ENCODE peak calls at places on chromosomes 16 and 17, in ten cellular contexts. F is sigmoid colon, N is cardiac muscle cell, O is AG04450, L is brain microvascular endothelial cell, W is neural progenitor cell, T is heart left ventricle, V is OCI-LY7, A is gastrocnemius medialis, B is caudate nucleus. K is an unnamed sample.

GRCh38 chr16:84272740-84273320 is 21.8 kb upstream of the WFDC1 start:
- DNase-seq in F (no peak), N (no peak), O (no peak), L (no peak), W (no peak), T (no peak), V (no peak), A (no peak), B (no peak), K (no peak)

GRCh38 chr16:27225536-27226360 is 22.4 kb downstream of the KDM8 start:
- DNase-seq in F (no peak), N (no peak), O (no peak), L (no peak), W (no peak), T (no peak), V (peak; percentile 35), A (no peak), B (no peak), K (no peak)

GRCh38 chr16:9318764-9319163 is 227.3 kb downstream of the HAPSTR1 start:
- DNase-seq in F (no peak), N (no peak), O (no peak), L (no peak), W (no peak), T (no peak), V (peak; percentile 2), A (no peak), B (no peak), K (no peak)

GRCh38 chr17:76981545-76982295 is 113.5 kb downstream of the MGAT5B start:
- DNase-seq in F (no peak), N (no peak), O (no peak), L (no peak), W (peak; percentile 88), T (no peak), V (no peak), A (no peak), B (peak; percentile 61), K (no peak)

GRCh38 chr17:21029032-21029431 is 13.8 kb downstream of the USP22 start:
- DNase-seq in F (no peak), N (peak; percentile 76), O (no peak), L (peak; percentile 81), W (no peak), T (no peak), V (no peak), A (peak; percentile 74), B (no peak), K (peak; percentile 68)

GRCh38 chr17:76688165-76688622 is 22.6 kb downstream of the MXRA7 start:
- DNase-seq in F (peak; percentile 75), N (no peak), O (no peak), L (no peak), W (no peak), T (no peak), V (no peak), A (no peak), B (no peak), K (no peak)

GRCh38 chr17:1491406-1492248 is 859 bp downstream of the MYO1C start:
- DNase-seq in F (peak; percentile 85), N (peak; percentile 66), O (no peak), L (no peak), W (peak; percentile 77), T (peak; percentile 82), V (peak; percentile 68), A (no peak), B (no peak), K (peak; percentile 75)

GRCh38 chr17:66790476-66791061 is 44.3 kb upstream of the CACNG5 start:
- DNase-seq in F (no peak), N (peak; percentile 18), O (no peak), L (no peak), W (no peak), T (no peak), V (no peak), A (no peak), B (no peak), K (no peak)

GRCh38 chr16:3068486-3068885 is 3.0 kb downstream of the IL32 start:
- DNase-seq in F (no peak), N (no peak), O (no peak), L (no peak), W (no peak), T (no peak), V (no peak), A (no peak), B (no peak), K (no peak)

GRCh38 chr16:56871172-56871593 is 6.2 kb downstream of the SLC12A3 start:
- DNase-seq in F (no peak), N (peak; percentile 38), O (no peak), L (peak; percentile 42), W (no peak), T (no peak), V (no peak), A (no peak), B (no peak), K (peak; percentile 41)

GRCh38 chr16:1379863-1380174 is 28.1 kb downstream of the GNPTG start:
- DNase-seq in F (no peak), N (no peak), O (no peak), L (no peak), W (no peak), T (no peak), V (no peak), A (no peak), B (no peak), K (no peak)

GRCh38 chr16:60731329-60731728 is 1304.9 kb downstream of the CDH8 start:
- DNase-seq in F (no peak), N (no peak), O (no peak), L (no peak), W (no peak), T (no peak), V (no peak), A (no peak), B (no peak), K (no peak)

GRCh38 chr16:47285001-47285400 is 141.3 kb upstream of the NETO2 start:
- DNase-seq in F (no peak), N (no peak), O (no peak), L (no peak), W (no peak), T (no peak), V (no peak), A (no peak), B (no peak), K (no peak)
- H3K27ac ChIP-seq in F (no peak overlapping the region), N (no peak overlapping the region), O (no peak overlapping the region), L (no peak overlapping the region), W (no peak overlapping the region), T (no peak overlapping the region), V (no peak overlapping the region), A (no peak overlapping the region), B (no peak overlapping the region), K (no peak overlapping the region)

DNA sequence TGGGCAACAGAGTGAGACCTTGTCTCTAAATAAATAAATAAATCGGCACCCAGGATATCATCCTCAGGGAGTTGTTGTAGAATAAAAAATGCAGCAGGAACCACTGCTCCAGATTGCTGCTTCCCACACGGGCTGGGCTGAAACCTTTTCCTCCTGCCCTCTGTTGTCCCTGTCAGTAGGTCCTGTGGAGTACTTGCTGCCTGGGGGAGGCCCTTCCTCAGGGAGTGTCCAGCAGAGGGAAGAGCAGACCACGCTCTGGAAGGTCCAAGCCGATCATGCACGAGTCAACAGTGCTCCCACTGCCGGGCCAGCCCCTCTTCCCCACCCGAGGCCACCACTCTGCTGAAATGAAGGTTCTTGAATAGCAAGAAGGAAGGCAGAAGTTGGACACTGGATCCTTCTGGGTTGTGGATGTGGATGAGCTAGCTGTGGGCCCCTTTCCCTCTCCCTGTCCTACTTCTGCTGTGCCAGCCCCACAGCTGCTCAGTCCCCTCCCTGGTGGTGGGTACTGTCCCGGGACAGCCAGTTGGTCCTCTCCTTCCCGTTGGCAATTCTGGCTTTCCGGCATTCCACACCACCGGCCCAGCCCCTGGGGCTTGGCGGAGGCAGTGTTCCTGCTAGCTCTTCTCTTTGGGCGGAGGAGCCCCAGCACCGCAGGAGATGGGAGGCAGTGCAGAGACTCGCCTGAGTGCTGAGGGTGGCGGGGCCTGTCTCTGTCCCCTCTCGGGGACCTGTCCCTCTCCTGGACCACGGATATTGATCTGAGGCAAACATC is 10.8 kb downstream of the CDK5R1 start:
- DNase-seq in F (peak; percentile 49), N (no peak), O (no peak), L (no peak), W (no peak), T (no peak), V (no peak), A (no peak), B (no peak), K (no peak)
- H3K27ac ChIP-seq in F (no peak overlapping the region), N (no peak overlapping the region), O (no peak overlapping the region), L (no peak overlapping the region), W (no peak overlapping the region), T (no peak overlapping the region), V (no peak overlapping the region), A (peak overlapping the region; percentile 87), B (no peak overlapping the region), K (peak overlapping the region; percentile 78)

GRCh38 chr16:71338632-71339031 is 19.9 kb upstream of the CALB2 start:
- DNase-seq in F (no peak), N (no peak), O (no peak), L (no peak), W (no peak), T (no peak), V (no peak), A (no peak), B (no peak), K (no peak)
- H3K27ac ChIP-seq in F (no peak overlapping the region), N (no peak overlapping the region), O (no peak overlapping the region), L (no peak overlapping the region), W (no peak overlapping the region), T (no peak overlapping the region), V (no peak overlapping the region), A (no peak overlapping the region), B (no peak overlapping the region), K (no peak overlapping the region)

DNA sequence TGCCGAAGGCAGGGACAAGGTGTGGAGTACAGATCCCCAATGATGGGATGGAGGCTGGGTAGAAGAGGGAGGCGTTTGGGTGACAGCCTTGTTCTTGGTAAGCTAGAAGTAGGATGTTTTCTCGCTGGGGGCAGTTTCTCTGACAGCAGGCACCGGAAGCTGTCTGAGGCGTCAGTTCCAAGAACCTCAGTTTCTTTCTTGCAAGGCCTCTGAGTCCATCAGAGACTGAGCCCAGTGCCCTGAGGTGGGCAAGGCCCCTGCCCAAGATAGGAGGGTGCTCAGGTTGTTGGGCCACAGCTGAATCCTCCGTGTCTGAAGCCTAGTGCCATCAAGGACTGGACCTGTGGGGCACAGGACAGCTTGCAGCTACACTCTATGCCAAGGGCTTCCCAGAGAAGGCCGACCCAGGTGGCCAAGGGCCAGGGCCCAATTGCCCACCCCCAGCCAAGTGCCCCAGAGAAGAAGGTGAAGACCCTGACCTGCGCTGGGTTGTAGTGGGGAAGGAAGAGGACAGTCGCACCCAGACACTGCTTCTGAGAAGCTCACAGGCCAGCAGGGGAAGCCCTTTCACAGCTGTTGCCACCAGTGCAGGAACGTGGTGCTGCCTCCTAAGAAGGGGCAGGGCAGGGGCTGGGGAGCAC is 13.1 kb downstream of the CYB5D2 start:
- DNase-seq in F (no peak), N (no peak), O (no peak), L (no peak), W (no peak), T (no peak), V (no peak), A (no peak), B (no peak), K (no peak)
- H3K27ac ChIP-seq in F (no peak overlapping the region), N (no peak overlapping the region), O (no peak overlapping the region), L (no peak overlapping the region), W (no peak overlapping the region), T (no peak overlapping the region), V (no peak overlapping the region), A (peak overlapping the region; percentile 68), B (no peak overlapping the region), K (peak overlapping the region; percentile 23)

GRCh38 chr17:81052199-81052997 is 17.4 kb downstream of the BAIAP2 start:
- DNase-seq in F (no peak), N (no peak), O (no peak), L (no peak), W (no peak), T (no peak), V (no peak), A (no peak), B (no peak), K (no peak)
- H3K27ac ChIP-seq in F (peak overlapping the region; percentile 92), N (no peak overlapping the region), O (no peak overlapping the region), L (no peak overlapping the region), W (no peak overlapping the region), T (peak overlapping the region; percentile 60), V (no peak overlapping the region), A (peak overlapping the region; percentile 74), B (peak overlapping the region; percentile 62), K (peak overlapping the region; percentile 98)

K was measured in RWPE1.